ENCODE peak calls at places on chromosome 17, in eight cellular contexts. F is esophagus squamous epithelium; J is CD4-positive, alpha-beta T cell; E is heart left ventricle; L is cardiac muscle cell; S is colonic mucosa; A is CD8-positive, alpha-beta T cell; P is HL-60. O is an unnamed sample. For H3K27me3, the result is how much of the 10 kb centered on the place peaks cover.

GRCh38 chr17:73564856-73565255 is 79.4 kb downstream of the SDK2 start:
- DNase-seq in P (no peak), S (no peak), L (no peak), F (no peak), E (no peak), J (no peak), A (no peak), O (no peak)

GRCh38 chr17:45293413-45294211 is 23.2 kb downstream of the MAP3K14 start:
- DNase-seq in L (peak), A (no peak), P (peak), J (no peak), S (peak), F (no peak), E (peak), O (peak)

GRCh38 chr17:40265337-40265736 is 22.3 kb upstream of the CDC6 start:
- DNase-seq in P (no peak), A (no peak), F (no peak), J (no peak), E (no peak), L (no peak), S (no peak), O (no peak)

GRCh38 chr17:72733619-72734282 is 358.7 kb downstream of the SLC39A11 start:
- DNase-seq in S (no peak), L (no peak), P (no peak), J (no peak), F (no peak), A (no peak), E (no peak), O (no peak)

GRCh38 chr17:38750312-38751121 is 2.0 kb upstream of the PSMB3 start:
- DNase-seq in P (no peak), E (no peak), A (no peak), J (no peak), F (no peak), L (no peak), S (peak), O (no peak)

GRCh38 chr17:40486513-40487370 is 14.7 kb downstream of the TNS4 start:
- DNase-seq in J (no peak), F (no peak), L (no peak), A (no peak), E (no peak), S (no peak), P (peak), O (peak)

GRCh38 chr17:26774291-26775218 is 519.4 kb upstream of the WSB1 start:
- DNase-seq in A (no peak), F (no peak), L (no peak), J (no peak), E (no peak), P (no peak), S (no peak), O (no peak)

GRCh38 chr17:4951486-4951885 is 567 bp downstream of the ENO3 start:
- DNase-seq in J (no peak), S (no peak), F (no peak), A (no peak), L (peak), E (no peak), P (no peak), O (no peak)

GRCh38 chr17:83118071-83118841 is 38.8 kb downstream of the METRNL start:
- DNase-seq in A (no peak), P (no peak), J (no peak), F (no peak), L (no peak), S (no peak), E (no peak), O (no peak)

GRCh38 chr17:40014375-40014980 is 762 bp upstream of the CSF3 start:
- DNase-seq in S (no peak), P (no peak), A (no peak), F (no peak), E (no peak), J (no peak), L (no peak), O (no peak)

GRCh38 chr17:29557717-29558116 is 9.1 kb downstream of the ABHD15 start:
- DNase-seq in F (no peak), L (no peak), S (no peak), J (no peak), E (no peak), A (no peak), P (no peak), O (no peak)

GRCh38 chr17:42289863-42290165 is 1.5 kb downstream of the STAT5A start:
- DNase-seq in P (no peak), E (no peak), A (peak), S (no peak), J (no peak), F (no peak), L (no peak), O (no peak)

GRCh38 chr17:7523033-7523432 is 25.8 kb upstream of the TNFSF12 start:
- DNase-seq in A (peak), F (no peak), P (no peak), S (no peak), J (peak), E (peak), L (no peak), O (no peak)

GRCh38 chr17:76497979-76498885 is 3.0 kb downstream of the RHBDF2 start:
- DNase-seq in A (no peak), F (no peak), S (peak), J (no peak), L (peak), E (peak), P (no peak), O (peak)

GRCh38 chr17:63700528-63701441 is 860 bp upstream of the LIMD2 start:
- DNase-seq in S (no peak), E (peak), J (peak), F (no peak), L (peak), P (no peak), A (peak), O (peak)

GRCh38 chr17:35973333-35974260 is 7.7 kb downstream of the CCL16 start:
- DNase-seq in P (no peak), A (no peak), F (no peak), J (no peak), E (peak), S (peak), L (no peak), O (peak)

GRCh38 chr17:75523647-75524046 is 1.9 kb upstream of the LLGL2 start:
- DNase-seq in E (no peak), S (no peak), P (no peak), F (no peak), A (no peak), L (no peak), J (no peak), O (no peak)

GRCh38 chr17:41813699-41814124 is 908 bp downstream of the FKBP10 start:
- DNase-seq in P (no peak), A (no peak), J (no peak), E (no peak), S (no peak), L (no peak), F (no peak), O (no peak)

GRCh38 chr17:7852919-7853692 is 1.8 kb upstream of the TMEM88 start:
- DNase-seq in F (no peak), L (no peak), J (no peak), A (no peak), E (no peak), P (no peak), S (no peak), O (no peak)

GRCh38 chr17:73064084-73064938 is 28.2 kb downstream of the SLC39A11 start:
- DNase-seq in L (no peak), F (no peak), A (no peak), J (no peak), E (peak), S (no peak), P (no peak), O (no peak)

GRCh38 chr17:2107506-2107905 is 52.6 kb downstream of the HIC1 start:
- DNase-seq in J (no peak), A (no peak), S (no peak), P (no peak), L (no peak), E (peak), F (no peak), O (no peak)

GRCh38 chr17:68401288-68401687 is 56.0 kb downstream of the WIPI1 start:
- DNase-seq in S (peak), E (no peak), A (no peak), L (no peak), P (no peak), F (no peak), J (no peak), O (no peak)

GRCh38 chr17:17021194-17021863 is 20.9 kb upstream of the MPRIP start:
- DNase-seq in F (no peak), P (no peak), S (no peak), E (peak), L (peak), J (no peak), A (no peak), O (no peak)

GRCh38 chr17:74307984-74308773 is 17.8 kb upstream of the KIF19 start:
- DNase-seq in E (peak), F (no peak), A (no peak), J (no peak), P (no peak), L (no peak), S (no peak), O (no peak)

GRCh38 chr17:32006957-32007462 is at the start of gene LRRC37B:
- DNase-seq in F (peak), L (peak), S (peak), E (peak), J (peak), A (peak), P (peak), O (peak)

GRCh38 chr17:72928454-72929136 is 163.9 kb downstream of the SLC39A11 start:
- DNase-seq in L (no peak), J (no peak), P (no peak), E (no peak), S (peak), F (no peak), A (no peak), O (no peak)

GRCh38 chr17:50585346-50585745 is 24.8 kb downstream of the CACNA1G start:
- DNase-seq in P (no peak), A (no peak), J (no peak), F (no peak), L (no peak), E (no peak), S (no peak), O (no peak)

GRCh38 chr17:77049440-77049839 is 91.3 kb upstream of the SEC14L1 start:
- DNase-seq in A (no peak), P (no peak), F (no peak), S (no peak), L (peak), E (no peak), J (no peak), O (no peak)

GRCh38 chr17:41648411-41649195 is 24.2 kb upstream of the KRT17 start:
- DNase-seq in S (peak), E (peak), L (peak), J (peak), A (peak), F (peak), P (peak), O (peak)

GRCh38 chr17:67575325-67575724 is 142.4 kb upstream of the NOL11 start:
- DNase-seq in S (no peak), P (no peak), L (no peak), F (no peak), J (no peak), E (no peak), A (no peak), O (no peak)

DNA sequence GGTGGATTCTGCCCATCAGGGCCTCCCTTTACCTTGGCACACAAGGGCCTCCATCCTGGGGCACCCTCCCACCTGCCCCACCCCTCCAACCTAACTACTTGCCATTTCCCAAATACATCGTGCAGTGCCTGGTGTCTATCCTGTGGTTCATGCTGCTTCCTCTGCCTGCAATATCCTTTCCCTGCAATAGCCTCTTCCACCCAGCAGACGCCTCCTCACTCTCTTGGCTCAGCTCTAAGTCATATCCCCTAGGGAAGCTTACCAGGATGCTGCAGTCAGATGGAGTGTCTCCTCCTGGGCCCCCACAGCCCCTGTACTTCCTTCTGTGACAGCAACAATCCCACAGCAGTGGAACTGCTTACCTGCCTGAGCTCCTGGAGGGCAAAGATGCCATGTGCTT is 36.7 kb downstream of the CCDC182 start:
- DNase-seq in P (no peak), L (no peak), F (no peak), S (no peak), A (no peak), J (no peak), E (no peak), O (no peak)
- H3K27me3 ChIP-seq in P (under half), L (under half), F (under half), S (under half), A (under half), J (under half), E (under half), O (under half)

DNA sequence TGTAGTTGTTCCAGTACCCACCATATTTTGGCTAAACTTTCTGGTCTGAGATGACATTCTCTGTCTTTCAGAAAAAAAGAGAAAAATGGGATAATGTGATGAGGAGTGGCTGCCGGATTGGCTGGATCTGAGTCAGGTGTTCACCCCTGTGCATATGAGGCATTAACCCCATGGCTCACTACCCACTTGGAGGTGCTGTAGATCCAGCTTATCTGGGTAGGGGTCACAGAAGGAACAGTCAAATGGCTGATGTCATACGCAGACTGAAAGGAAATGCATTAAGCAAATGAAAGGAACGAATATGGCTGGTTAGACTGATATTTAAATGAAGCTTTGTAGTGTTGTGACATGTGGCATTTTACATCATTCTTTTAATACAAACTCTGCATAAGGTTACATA is 17.3 kb downstream of the MAP2K6 start:
- DNase-seq in J (no peak), P (no peak), E (no peak), A (no peak), L (no peak), F (no peak), S (no peak), O (no peak)
- H3K27ac ChIP-seq in J (no peak), P (no peak), E (no peak), A (no peak), L (no peak), F (no peak), S (no peak), O (no peak)

DNA sequence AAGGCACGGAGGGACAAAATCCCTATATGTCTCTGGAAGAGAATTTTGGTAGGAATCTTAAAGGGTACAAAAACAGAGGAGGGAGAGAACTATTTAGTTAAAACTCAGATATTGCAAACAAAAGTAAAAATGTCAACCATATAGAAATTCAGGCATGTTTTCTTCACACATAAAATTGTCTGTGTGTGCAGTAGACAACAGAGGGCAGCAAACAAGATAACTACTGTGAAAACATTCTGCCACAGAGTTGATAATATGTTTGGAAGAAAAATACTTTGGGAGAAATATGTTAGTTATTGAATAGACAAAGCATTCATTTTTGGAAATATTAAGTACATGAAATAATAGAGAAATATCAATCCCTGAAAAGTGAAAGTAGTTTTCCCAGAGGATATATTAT is 56.2 kb downstream of the SNX11 start:
- DNase-seq in J (no peak), L (no peak), F (no peak), P (no peak), A (no peak), E (no peak), S (no peak), O (no peak)
- TF ChIP-seq CTCF in J (no peak), L (peak), F (no peak), P (no peak), A (no peak), E (no peak), S (no peak), O (no peak)

GRCh38 chr17:49443862-49444261 is 29.2 kb upstream of the PHB1 start:
- DNase-seq in S (no peak), F (no peak), J (no peak), A (no peak), P (no peak), L (no peak), E (no peak), O (peak)

GRCh38 chr17:49440581-49440980 is 25.9 kb upstream of the PHB1 start:
- DNase-seq in S (no peak), A (no peak), E (no peak), P (no peak), J (no peak), L (no peak), F (no peak), O (no peak)

GRCh38 chr17:49439673-49440571 is 25.2 kb upstream of the PHB1 start:
- DNase-seq in A (no peak), P (no peak), J (no peak), F (no peak), S (no peak), L (no peak), E (no peak), O (no peak)

GRCh38 chr17:49444384-49444783 is 29.7 kb upstream of the PHB1 start:
- DNase-seq in P (no peak), A (no peak), E (no peak), L (no peak), J (no peak), F (no peak), S (no peak), O (no peak)

GRCh38 chr17:49442051-49442450 is 27.4 kb upstream of the PHB1 start:
- DNase-seq in A (no peak), F (no peak), E (no peak), P (no peak), L (no peak), J (no peak), S (no peak), O (no peak)
- H3K27me3 ChIP-seq in A (under half), F (under half), E (under half), P (under half), L (under half), J (under half), S (under half), O (under half)

DNA sequence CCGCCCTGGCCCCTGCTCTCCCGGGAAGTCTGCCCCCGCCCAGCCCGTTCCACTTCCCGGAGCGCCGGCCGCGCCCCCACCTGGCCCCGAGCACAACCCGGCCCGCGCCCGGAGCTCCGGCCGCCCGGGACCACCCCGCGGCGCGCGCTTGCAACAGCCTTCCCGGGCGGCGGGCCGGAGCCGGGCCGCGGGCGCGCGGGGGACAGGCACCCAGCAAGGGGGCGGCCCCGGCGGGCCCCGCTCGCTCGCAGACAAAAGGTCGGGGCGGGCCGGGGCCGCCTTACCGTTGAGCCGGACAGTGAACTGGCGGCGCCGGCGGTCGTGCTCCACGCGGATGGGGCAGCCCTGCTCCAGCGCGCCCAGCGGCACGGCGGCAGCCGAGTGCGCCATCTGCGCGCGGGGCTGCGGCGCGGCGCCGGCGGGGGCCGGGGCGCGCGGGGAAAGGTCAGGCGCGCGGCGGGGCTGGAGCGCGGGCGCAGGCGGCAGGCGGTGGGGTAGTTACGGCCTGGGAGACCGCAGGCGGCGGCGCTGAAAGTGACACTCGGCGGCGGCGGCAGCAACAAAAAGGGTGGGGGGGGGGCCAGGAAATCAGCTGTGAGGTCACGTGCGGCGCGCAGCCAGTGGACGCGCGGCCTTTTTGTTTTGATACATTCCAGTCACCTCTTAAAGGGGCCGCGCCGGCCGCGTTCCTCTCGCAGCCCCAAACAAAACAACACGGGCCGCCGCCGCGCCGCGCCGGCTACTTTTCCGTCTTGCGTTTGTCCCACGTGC is at the start of gene NATD1:
- DNase-seq in P (peak), A (peak), L (peak), J (peak), E (peak), S (peak), F (peak), O (peak)
- H3K27ac ChIP-seq in P (no peak), A (peak), L (peak), J (peak), E (peak), S (no peak), F (peak), O (no peak)

DNA sequence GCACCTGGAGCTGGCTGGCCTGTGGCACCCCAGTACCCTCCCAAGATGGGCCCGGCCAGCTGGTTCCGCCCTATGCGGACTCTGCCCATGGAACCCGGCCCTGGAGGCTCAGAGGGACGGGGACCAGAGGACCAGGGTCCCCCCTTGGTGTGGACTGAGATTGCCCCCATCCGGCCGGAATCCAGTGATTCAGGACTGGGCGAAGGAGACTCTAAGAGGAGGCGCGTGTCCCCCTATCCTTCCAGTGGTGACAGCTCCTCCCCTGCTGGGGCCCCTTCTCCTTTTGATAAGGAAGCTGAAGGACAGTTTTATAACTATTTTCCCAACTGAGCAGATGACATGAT is 12.0 kb downstream of the TBX21 start:
- DNase-seq in A (no peak), S (no peak), J (no peak), F (no peak), E (no peak), L (no peak), P (no peak), O (no peak)
- TF ChIP-seq CTCF in A (no peak), S (no peak), J (no peak), F (no peak), E (no peak), L (no peak), P (no peak), O (no peak)

GRCh38 chr17:60138769-60139437 is 10.9 kb upstream of the CA4 start:
- DNase-seq in P (no peak), F (no peak), S (no peak), L (no peak), E (no peak), J (no peak), A (no peak), O (no peak)
- H3K27me3 ChIP-seq in P (under half), F (under half), S (under half), L (half or more), E (under half), J (half or more), A (under half), O (under half)

GRCh38 chr17:43531082-43531378 is 15.1 kb downstream of the ETV4 start:
- DNase-seq in S (no peak), A (no peak), J (no peak), L (no peak), P (no peak), F (no peak), E (no peak), O (no peak)

GRCh38 chr17:43528319-43528987 is 17.7 kb downstream of the ETV4 start:
- DNase-seq in E (peak), J (no peak), P (no peak), S (no peak), F (no peak), L (no peak), A (no peak), O (no peak)

GRCh38 chr17:43530303-43531081 is 15.6 kb downstream of the ETV4 start:
- DNase-seq in E (peak), S (no peak), F (no peak), J (no peak), L (peak), P (no peak), A (no peak), O (peak)

GRCh38 chr17:43528988-43529814 is 16.9 kb downstream of the ETV4 start:
- DNase-seq in E (no peak), J (no peak), P (no peak), S (no peak), F (no peak), A (no peak), L (no peak), O (no peak)

DNA sequence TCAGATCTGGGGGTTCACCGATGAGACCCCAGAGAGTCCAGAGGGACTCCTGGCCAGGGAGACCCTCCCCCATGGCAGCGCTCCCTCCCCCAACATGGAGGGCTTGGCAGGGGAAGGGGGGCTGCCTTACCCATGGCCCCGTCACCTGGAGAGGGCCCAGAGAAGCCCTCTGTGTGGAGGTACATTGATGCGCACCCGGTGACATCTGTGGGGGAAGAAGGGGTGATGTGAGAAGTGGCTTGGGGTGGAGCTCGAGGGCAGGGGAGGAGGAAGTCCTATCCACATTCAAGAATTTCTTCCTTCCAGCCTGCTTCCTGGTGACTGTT is 16.2 kb downstream of the ETV4 start:
- DNase-seq in A (no peak), L (no peak), E (no peak), S (no peak), P (peak), J (no peak), F (no peak), O (no peak)
- H3K27ac ChIP-seq in A (no peak), L (peak), E (peak), S (no peak), P (no peak), J (no peak), F (peak), O (peak)

O was measured in brain microvascular endothelial cell.